ENCODE peak calls at places on chromosomes 4 and X, in nine cellular contexts. O is endothelial cell, Y is psoas muscle, R is adrenal gland, B is MCF 10A, F is left ventricle myocardium inferior, L is Peyer's patch, H is fibroblast of villous mesenchyme, C is fibroblast of the aortic adventitia. S is an unnamed sample.

GRCh38 chr4:123892997-123893745 is 496.6 kb downstream of the SPRY1 start:
- DNase-seq in O (no peak), Y (no peak), R (no peak), B (no peak), F (peak; percentile 20), L (no peak), H (peak; percentile 90), C (peak; percentile 70), S (peak; percentile 16)

GRCh38 chr4:154618708-154619315 is 6.4 kb upstream of the FGG start:
- DNase-seq in O (peak; percentile 67), Y (no peak), R (peak; percentile 36), B (peak; percentile 77), F (no peak), L (peak; percentile 44), H (peak; percentile 55), C (peak; percentile 63), S (no peak)

GRCh38 chr4:114277690-114278089 is 298.2 kb upstream of the ARSJ start:
- DNase-seq in O (no peak), Y (no peak), R (no peak), B (no peak), F (no peak), L (no peak), H (no peak), C (peak; percentile 32), S (no peak)

GRCh38 chrX:107701493-107702121 is 73.3 kb downstream of the PRPS1 start:
- DNase-seq in O (no peak), Y (no peak), R (no peak), B (no peak), F (no peak), L (no peak), H (no peak), C (no peak), S (no peak)

GRCh38 chr4:29081230-29081955 is 1638.8 kb upstream of the PCDH7 start:
- DNase-seq in O (no peak), Y (no peak), R (no peak), B (peak; percentile 30), F (no peak), L (no peak), H (peak; percentile 3), C (peak; percentile 14), S (no peak)

GRCh38 chr4:1571165-1571908 is 112.8 kb downstream of the FAM53A start:
- DNase-seq in O (no peak), Y (peak; percentile 42), R (no peak), B (no peak), F (no peak), L (no peak), H (no peak), C (no peak), S (no peak)

GRCh38 chr4:64682946-64683345 is 273.7 kb upstream of the TECRL start:
- DNase-seq in O (no peak), Y (no peak), R (no peak), B (no peak), F (no peak), L (no peak), H (no peak), C (no peak), S (no peak)

GRCh38 chr4:7167706-7168105 is 24.6 kb upstream of the SORCS2 start:
- DNase-seq in O (no peak), Y (peak; percentile 2), R (no peak), B (no peak), F (no peak), L (no peak), H (no peak), C (no peak), S (no peak)

GRCh38 chr4:21915761-21916160 is 32.8 kb downstream of the KCNIP4 start:
- DNase-seq in O (no peak), Y (no peak), R (no peak), B (no peak), F (no peak), L (no peak), H (no peak), C (no peak), S (no peak)

GRCh38 chrX:150094996-150095395 is 156.7 kb upstream of the EOLA2 start:
- DNase-seq in O (no peak), Y (no peak), R (no peak), B (no peak), F (no peak), L (no peak), H (peak; percentile 28), C (peak; percentile 4), S (no peak)

GRCh38 chrX:135596495-135596894 is 76.0 kb downstream of the INTS6L start:
- DNase-seq in O (peak; percentile 64), Y (no peak), R (peak; percentile 54), B (peak; percentile 59), F (peak; percentile 14), L (peak; percentile 16), H (peak; percentile 26), C (peak; percentile 42), S (peak; percentile 8)

GRCh38 chr4:10741961-10742699 is 57.6 kb upstream of the CLNK start:
- DNase-seq in O (no peak), Y (no peak), R (no peak), B (no peak), F (no peak), L (no peak), H (no peak), C (no peak), S (no peak)
- TF ChIP-seq CTCF in O (no peak), Y (no peak), R (no peak), B (no peak), F (no peak), L (no peak), H (no peak), C (no peak), S (no peak)

DNA sequence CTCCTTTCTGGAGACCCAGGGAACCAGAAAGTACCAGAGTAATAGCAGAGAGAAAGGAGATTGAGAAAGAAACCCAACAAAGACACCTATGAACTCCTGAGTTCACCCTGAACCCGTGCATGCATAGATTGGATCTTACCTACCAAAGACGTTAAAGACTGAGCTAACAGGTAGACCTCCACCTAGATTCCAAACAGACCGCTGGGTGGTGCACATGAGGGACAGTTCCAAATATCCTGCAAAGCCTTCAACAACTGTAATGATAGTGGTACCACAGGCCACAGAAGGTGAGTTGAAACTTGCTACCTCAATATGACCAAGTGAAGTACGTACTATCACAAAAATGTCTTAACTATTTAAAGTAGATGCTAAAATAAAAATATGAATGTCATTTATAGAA is 34.0 kb upstream of the NR0B1 start:
- DNase-seq in O (no peak), Y (no peak), R (no peak), B (peak; percentile 3), F (no peak), L (no peak), H (no peak), C (no peak), S (no peak)
- TF ChIP-seq CTCF in O (no peak), Y (no peak), R (no peak), B (no peak), F (no peak), L (no peak), H (no peak), C (no peak), S (no peak)

GRCh38 chr4:141658316-141658715 is 21.9 kb downstream of the IL15 start:
- DNase-seq in O (no peak), Y (no peak), R (no peak), B (no peak), F (no peak), L (no peak), H (no peak), C (no peak), S (no peak)
- TF ChIP-seq CTCF in O (no peak), Y (no peak), R (no peak), B (no peak), F (no peak), L (no peak), H (no peak), C (no peak), S (no peak)

GRCh38 chr4:37236165-37236564 is 8.4 kb upstream of the NWD2 start:
- DNase-seq in O (no peak), Y (no peak), R (no peak), B (peak; percentile 33), F (no peak), L (no peak), H (no peak), C (no peak), S (no peak)

GRCh38 chr4:37232315-37232714 is 12.2 kb upstream of the NWD2 start:
- DNase-seq in O (no peak), Y (no peak), R (no peak), B (no peak), F (no peak), L (no peak), H (no peak), C (no peak), S (no peak)
- TF ChIP-seq CTCF in O (no peak), Y (no peak), R (no peak), B (no peak), F (no peak), L (no peak), H (no peak), C (no peak), S (no peak)

GRCh38 chr4:121900132-121900983 is 30.1 kb upstream of the BBS7 start:
- DNase-seq in O (peak; percentile 59), Y (no peak), R (peak; percentile 64), B (peak; percentile 73), F (no peak), L (no peak), H (peak; percentile 70), C (peak; percentile 73), S (no peak)
- TF ChIP-seq CTCF in O (peak; percentile 80), Y (peak; percentile 72), R (peak; percentile 79), B (peak; percentile 86), F (peak; percentile 79), L (peak; percentile 82), H (peak; percentile 83), C (peak; percentile 82), S (peak; percentile 32)

GRCh38 chrX:96183843-96184242 is 500.8 kb upstream of the DIAPH2 start:
- DNase-seq in O (no peak), Y (no peak), R (no peak), B (peak; percentile 25), F (no peak), L (no peak), H (peak; percentile 0), C (peak; percentile 19), S (no peak)

GRCh38 chrX:96181571-96181970 is 503.1 kb upstream of the DIAPH2 start:
- DNase-seq in O (no peak), Y (no peak), R (no peak), B (no peak), F (no peak), L (no peak), H (no peak), C (no peak), S (no peak)

GRCh38 chrX:96182366-96182765 is 502.3 kb upstream of the DIAPH2 start:
- DNase-seq in O (peak; percentile 7), Y (no peak), R (peak; percentile 24), B (peak; percentile 64), F (no peak), L (no peak), H (no peak), C (peak; percentile 33), S (no peak)
- TF ChIP-seq CTCF in O (peak; percentile 19), Y (peak; percentile 21), R (peak; percentile 53), B (peak; percentile 57), F (peak; percentile 42), L (peak; percentile 22), H (peak; percentile 12), C (peak; percentile 55), S (peak; percentile 28)

DNA sequence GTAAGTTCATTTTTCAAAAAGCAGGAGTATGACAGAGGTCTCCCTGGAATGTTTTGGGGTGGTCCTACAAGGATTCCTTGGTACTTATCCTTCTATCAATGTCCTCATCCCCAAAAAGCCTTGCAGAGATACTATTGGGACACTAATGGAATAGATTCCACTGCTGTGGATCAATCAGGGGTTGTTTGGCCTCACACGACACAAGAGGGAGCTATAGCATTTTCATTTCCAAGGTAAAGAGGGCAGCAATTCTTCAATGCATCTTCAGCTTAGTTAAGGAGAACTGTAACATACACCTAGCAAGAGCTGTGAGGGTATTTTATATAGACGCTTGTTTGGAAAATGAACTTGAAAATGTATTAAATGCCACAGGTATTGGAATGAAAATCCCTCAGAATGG is 50.9 kb downstream of the USP26 start:
- DNase-seq in O (peak; percentile 7), Y (no peak), R (no peak), B (peak; percentile 32), F (no peak), L (no peak), H (peak; percentile 4), C (no peak), S (no peak)
- TF ChIP-seq CTCF in O (no peak), Y (no peak), R (no peak), B (peak; percentile 29), F (no peak), L (peak; percentile 30), H (no peak), C (peak; percentile 6), S (no peak)